ENCODE peak calls at places on chromosomes 1 and 21, in seven cellular contexts. G is GM04503, U is H4, E is progenitor cell of endocrine pancreas, W is psoas muscle, L is DMS153, T is HTR-8/SVneo. K is an unnamed sample.

GRCh38 chr1:179080866-179081695 is 789 bp upstream of the TOR3A start:
- DNase-seq in G (no peak), U (no peak), E (no peak), W (no peak), L (no peak), T (no peak), K (no peak)

GRCh38 chr21:25831300-25831699 is 96.5 kb downstream of the GABPA start:
- DNase-seq in G (no peak), U (no peak), E (no peak), W (no peak), L (no peak), T (no peak), K (no peak)

GRCh38 chr1:196180847-196181593 is 427.2 kb downstream of the KCNT2 start:
- DNase-seq in G (peak; percentile 85), U (peak; percentile 85), E (no peak), W (no peak), L (peak; percentile 66), T (peak; percentile 54), K (no peak)

GRCh38 chr1:32992489-32993214 is 28.0 kb upstream of the RNF19B start:
- DNase-seq in G (peak; percentile 90), U (peak; percentile 98), E (peak; percentile 40), W (peak; percentile 81), L (no peak), T (peak; percentile 87), K (no peak)

GRCh38 chr21:44304846-44305245 is 5.0 kb downstream of the PFKL start:
- DNase-seq in G (no peak), U (peak; percentile 47), E (peak; percentile 50), W (no peak), L (no peak), T (peak; percentile 64), K (no peak)

GRCh38 chr1:203682401-203683383 is 56.1 kb downstream of the ATP2B4 start:
- DNase-seq in G (no peak), U (no peak), E (no peak), W (no peak), L (peak; percentile 90), T (no peak), K (peak; percentile 58)

GRCh38 chr1:245946905-245947304 is 560.2 kb downstream of the SMYD3 start:
- DNase-seq in G (no peak), U (no peak), E (no peak), W (no peak), L (no peak), T (no peak), K (no peak)

GRCh38 chr1:172547071-172547470 is 14.1 kb downstream of the SUCO start:
- DNase-seq in G (no peak), U (no peak), E (no peak), W (no peak), L (peak; percentile 9), T (no peak), K (no peak)

GRCh38 chr1:162502928-162503327 is 5.3 kb downstream of the UHMK1 start:
- DNase-seq in G (peak; percentile 24), U (no peak), E (no peak), W (no peak), L (no peak), T (no peak), K (no peak)

GRCh38 chr1:203189951-203190352 is 3.4 kb upstream of the CHI3L1 start:
- DNase-seq in G (no peak), U (no peak), E (no peak), W (no peak), L (no peak), T (no peak), K (no peak)

GRCh38 chr1:30670195-30671060 is 53.0 kb downstream of the MATN1 start:
- DNase-seq in G (peak; percentile 80), U (no peak), E (no peak), W (no peak), L (no peak), T (no peak), K (no peak)

GRCh38 chr1:7474143-7474490 is 297.0 kb upstream of the VAMP3 start:
- DNase-seq in G (no peak), U (no peak), E (no peak), W (no peak), L (no peak), T (no peak), K (no peak)

GRCh38 chr1:18547460-18547859 is 66.7 kb downstream of the KLHDC7A start:
- DNase-seq in G (no peak), U (no peak), E (no peak), W (no peak), L (no peak), T (no peak), K (no peak)

GRCh38 chr1:172993640-172994039 is 57.1 kb downstream of the TNFSF18 start:
- DNase-seq in G (peak; percentile 85), U (no peak), E (no peak), W (no peak), L (no peak), T (peak; percentile 30), K (no peak)

GRCh38 chr21:45576838-45577737 is 34.8 kb upstream of the SLC19A1 start:
- DNase-seq in G (no peak), U (no peak), E (no peak), W (no peak), L (no peak), T (no peak), K (no peak)

GRCh38 chr21:25005388-25005787 is 601.9 kb downstream of the MRPL39 start:
- DNase-seq in G (no peak), U (peak; percentile 51), E (no peak), W (no peak), L (no peak), T (peak; percentile 11), K (no peak)

GRCh38 chr1:204363335-204364114 is 3.8 kb upstream of the PLEKHA6 start:
- DNase-seq in G (no peak), U (peak; percentile 60), E (peak; percentile 43), W (peak; percentile 59), L (peak; percentile 77), T (peak; percentile 72), K (peak; percentile 38)

GRCh38 chr1:205329719-205330118 is 8.2 kb upstream of the NUAK2 start:
- DNase-seq in G (no peak), U (no peak), E (no peak), W (no peak), L (no peak), T (no peak), K (peak; percentile 30)

GRCh38 chr1:14674030-14674429 is 75.5 kb downstream of the KAZN start:
- DNase-seq in G (no peak), U (no peak), E (no peak), W (no peak), L (no peak), T (no peak), K (no peak)

GRCh38 chr1:66519988-66520387 is 14.0 kb upstream of the SGIP1 start:
- DNase-seq in G (no peak), U (no peak), E (no peak), W (no peak), L (peak; percentile 87), T (no peak), K (peak; percentile 11)

GRCh38 chr1:89525169-89525855 is 683 bp downstream of the LRRC8B start:
- DNase-seq in G (no peak), U (no peak), E (peak; percentile 33), W (no peak), L (no peak), T (no peak), K (peak; percentile 86)

GRCh38 chr1:7526867-7527732 is 244.0 kb upstream of the VAMP3 start:
- DNase-seq in G (no peak), U (no peak), E (no peak), W (no peak), L (no peak), T (no peak), K (no peak)

GRCh38 chr1:2966940-2967725 is 54.1 kb upstream of the ACTRT2 start:
- DNase-seq in G (no peak), U (no peak), E (no peak), W (no peak), L (no peak), T (no peak), K (no peak)

GRCh38 chr1:166084613-166085012 is 82.2 kb downstream of the FAM78B start:
- DNase-seq in G (no peak), U (no peak), E (no peak), W (no peak), L (no peak), T (no peak), K (peak; percentile 39)

GRCh38 chr1:26949926-26950319 is 10.3 kb downstream of the KDF1 start:
- DNase-seq in G (no peak), U (no peak), E (no peak), W (no peak), L (no peak), T (no peak), K (no peak)

GRCh38 chr1:5595531-5596170 is 396.6 kb downstream of the NPHP4 start:
- DNase-seq in G (no peak), U (no peak), E (no peak), W (no peak), L (no peak), T (no peak), K (no peak)

GRCh38 chr1:6280761-6281451 is 20.0 kb upstream of the GPR153 start:
- DNase-seq in G (no peak), U (no peak), E (peak; percentile 38), W (peak; percentile 42), L (no peak), T (no peak), K (peak; percentile 46)

GRCh38 chr21:38979271-38980196 is 173.8 kb downstream of the ETS2 start:
- DNase-seq in G (no peak), U (peak; percentile 76), E (no peak), W (no peak), L (no peak), T (peak; percentile 48), K (no peak)

GRCh38 chr1:95034506-95034905 is 38.2 kb downstream of the ALG14 start:
- DNase-seq in G (no peak), U (no peak), E (no peak), W (no peak), L (no peak), T (no peak), K (no peak)

GRCh38 chr21:30194701-30195299 is 21.1 kb downstream of the CLDN8 start:
- DNase-seq in G (no peak), U (peak; percentile 57), E (no peak), W (no peak), L (no peak), T (no peak), K (no peak)

GRCh38 chr1:227351443-227351842 is 33.2 kb upstream of the CDC42BPA start:
- DNase-seq in G (no peak), U (no peak), E (no peak), W (no peak), L (no peak), T (peak; percentile 21), K (no peak)

GRCh38 chr21:41359289-41359688 is 2.5 kb upstream of the MX2 start:
- DNase-seq in G (no peak), U (no peak), E (no peak), W (no peak), L (no peak), T (no peak), K (no peak)

GRCh38 chr1:59022199-59022598 is 238.4 kb upstream of the JUN start:
- DNase-seq in G (no peak), U (no peak), E (no peak), W (no peak), L (no peak), T (no peak), K (no peak)

GRCh38 chr21:33554982-33555344 is 12.1 kb downstream of the SON start:
- DNase-seq in G (no peak), U (no peak), E (no peak), W (no peak), L (no peak), T (no peak), K (no peak)

GRCh38 chr1:109615879-109616278 is 3.5 kb downstream of the GNAT2 start:
- DNase-seq in G (no peak), U (no peak), E (no peak), W (no peak), L (no peak), T (no peak), K (no peak)

GRCh38 chr1:243501002-243501401 is 245.2 kb downstream of the SDCCAG8 start:
- DNase-seq in G (peak; percentile 45), U (no peak), E (no peak), W (no peak), L (no peak), T (no peak), K (no peak)